ENCODE peak calls at places on chromosomes 6 and 20, in five cellular contexts. B is astrocyte of the spinal cord, D is neural progenitor cell, I is tibial artery, F is psoas muscle. T is an unnamed sample.
A peak's percentile ranks its signal among the peaks of the same experiment; 100 is the strongest.

GRCh38 chr6:170505306-170505705 is 47.8 kb downstream of the PSMB1 start:
- DNase-seq in B (no peak), D (no peak), I (no peak), F (peak; percentile 87), T (no peak)

GRCh38 chr20:62063981-62064787 is 1.5 kb downstream of the TAF4 start:
- DNase-seq in B (no peak), D (peak; percentile 62), I (no peak), F (peak; percentile 70), T (no peak)

GRCh38 chr6:127300411-127300810 is 33.7 kb downstream of the RNF146 start:
- DNase-seq in B (peak; percentile 83), D (peak; percentile 3), I (no peak), F (no peak), T (peak; percentile 92)

GRCh38 chr6:27213544-27214125 is 33.9 kb upstream of the PRSS16 start:
- DNase-seq in B (peak; percentile 49), D (peak; percentile 70), I (no peak), F (no peak), T (no peak)

GRCh38 chr6:67736816-67737215 is 898.3 kb upstream of the ADGRB3 start:
- DNase-seq in B (peak; percentile 39), D (no peak), I (no peak), F (no peak), T (no peak)

GRCh38 chr6:12557760-12558159 is 158.8 kb upstream of the PHACTR1 start:
- DNase-seq in B (no peak), D (no peak), I (no peak), F (no peak), T (no peak)

GRCh38 chr6:40778186-40778585 is 191.0 kb upstream of the LRFN2 start:
- DNase-seq in B (peak; percentile 6), D (no peak), I (no peak), F (no peak), T (no peak)

GRCh38 chr6:137926207-137926731 is 59.2 kb downstream of the TNFAIP3 start:
- DNase-seq in B (peak; percentile 80), D (peak; percentile 64), I (no peak), F (peak; percentile 61), T (peak; percentile 94)

GRCh38 chr6:79065232-79065631 is 12.8 kb downstream of the PHIP start:
- DNase-seq in B (no peak), D (no peak), I (no peak), F (no peak), T (no peak)

GRCh38 chr6:134574491-134574890 is 256.6 kb upstream of the SGK1 start:
- DNase-seq in B (no peak), D (no peak), I (no peak), F (no peak), T (no peak)

GRCh38 chr6:337782-338464 is 45.6 kb downstream of the DUSP22 start:
- DNase-seq in B (no peak), D (no peak), I (peak; percentile 48), F (no peak), T (no peak)

GRCh38 chr6:15244605-15245360 is 1.1 kb upstream of the JARID2 start:
- DNase-seq in B (peak; percentile 64), D (peak; percentile 90), I (peak; percentile 89), F (peak; percentile 96), T (peak; percentile 82)

GRCh38 chr20:1661542-1662299 is 4.1 kb upstream of the SIRPG start:
- DNase-seq in B (no peak), D (no peak), I (no peak), F (no peak), T (no peak)

GRCh38 chr20:51189814-51190782 is 167.2 kb upstream of the KCNG1 start:
- DNase-seq in B (no peak), D (no peak), I (no peak), F (no peak), T (peak; percentile 7)

GRCh38 chr6:36615018-36615761 is 21.0 kb downstream of the SRSF3 start:
- DNase-seq in B (peak; percentile 64), D (peak; percentile 62), I (peak; percentile 70), F (peak; percentile 76), T (peak; percentile 73)

GRCh38 chr20:18188446-18188845 is 50.8 kb downstream of the KAT14 start:
- DNase-seq in B (no peak), D (no peak), I (no peak), F (no peak), T (peak; percentile 84)

GRCh38 chr20:1330075-1330830 is 1.3 kb upstream of the SDCBP2 start:
- DNase-seq in B (no peak), D (no peak), I (peak; percentile 78), F (peak; percentile 93), T (peak; percentile 38)

GRCh38 chr20:48919882-48920526 is 1.5 kb upstream of the ARFGEF2 start:
- DNase-seq in B (no peak), D (no peak), I (no peak), F (no peak), T (no peak)

GRCh38 chr20:8678098-8678776 is 390.6 kb upstream of the PLCB4 start:
- DNase-seq in B (no peak), D (no peak), I (no peak), F (no peak), T (no peak)

GRCh38 chr6:117078624-117079023 is 186.7 kb upstream of the VGLL2 start:
- DNase-seq in B (no peak), D (no peak), I (no peak), F (no peak), T (no peak)

GRCh38 chr6:41066867-41067304 is 5.3 kb downstream of the OARD1 start:
- DNase-seq in B (peak; percentile 83), D (peak; percentile 75), I (no peak), F (peak; percentile 81), T (peak; percentile 87)

GRCh38 chr6:166413491-166413951 is 30.8 kb upstream of the MPC1 start:
- DNase-seq in B (no peak), D (no peak), I (peak; percentile 41), F (no peak), T (no peak)

GRCh38 chr20:59783020-59784010 is 150.1 kb downstream of the SYCP2 start:
- DNase-seq in B (peak; percentile 32), D (peak; percentile 87), I (peak; percentile 51), F (peak; percentile 66), T (peak; percentile 38)

GRCh38 chr6:150410906-150411305 is 42.1 kb downstream of the IYD start:
- DNase-seq in B (no peak), D (no peak), I (no peak), F (no peak), T (no peak)

GRCh38 chr6:76703285-76703684 is 630.8 kb upstream of the IMPG1 start:
- DNase-seq in B (no peak), D (no peak), I (no peak), F (no peak), T (no peak)

GRCh38 chr20:10863337-10864060 is 189.7 kb upstream of the JAG1 start:
- DNase-seq in B (peak; percentile 88), D (no peak), I (no peak), F (no peak), T (peak; percentile 81)

GRCh38 chr6:35727935-35728662 is 8.7 kb upstream of the ARMC12 start:
- DNase-seq in B (peak; percentile 97), D (peak; percentile 84), I (peak; percentile 98), F (peak; percentile 98), T (peak; percentile 89)

GRCh38 chr6:11278207-11278559 is 45.7 kb upstream of the NEDD9 start:
- DNase-seq in B (no peak), D (no peak), I (no peak), F (no peak), T (no peak)

GRCh38 chr6:167501831-167502385 is 177.0 kb downstream of the TTLL2 start:
- DNase-seq in B (peak; percentile 8), D (peak; percentile 44), I (no peak), F (peak; percentile 24), T (no peak)
- TF ChIP-seq CTCF in B (peak; percentile 24), D (peak; percentile 41), I (peak; percentile 11), F (no peak), T (no peak)

GRCh38 chr6:2733324-2733723 is 17.4 kb downstream of the MYLK4 start:
- DNase-seq in B (no peak), D (no peak), I (peak; percentile 84), F (peak; percentile 80), T (no peak)

GRCh38 chr6:2731281-2731909 is 19.3 kb downstream of the MYLK4 start:
- DNase-seq in B (no peak), D (no peak), I (no peak), F (no peak), T (no peak)

GRCh38 chr6:2730353-2730752 is 20.4 kb downstream of the MYLK4 start:
- DNase-seq in B (no peak), D (no peak), I (no peak), F (no peak), T (no peak)

GRCh38 chr6:2732503-2733089 is 18.1 kb downstream of the MYLK4 start:
- DNase-seq in B (no peak), D (no peak), I (no peak), F (no peak), T (no peak)

DNA sequence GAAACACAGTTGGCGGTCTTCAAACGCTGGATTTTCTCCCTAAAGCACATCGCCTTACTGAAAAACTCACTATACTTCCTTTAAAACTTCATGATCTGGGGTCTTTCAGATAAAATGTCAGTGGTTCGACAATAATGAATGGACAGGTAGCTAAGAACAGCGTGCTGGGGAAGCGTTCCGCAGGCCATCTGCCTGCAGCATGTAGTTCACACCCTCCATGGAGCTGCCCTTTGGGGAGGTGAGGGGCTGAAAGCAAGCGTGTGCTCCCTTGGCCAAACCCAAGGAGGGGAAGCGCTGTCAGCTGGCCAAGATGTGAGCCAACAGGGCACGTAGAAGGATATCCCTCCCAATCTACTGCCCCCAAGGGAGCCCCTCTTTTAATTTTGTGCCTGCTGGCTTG is 20.8 kb downstream of the MYLK4 start:
- DNase-seq in B (no peak), D (no peak), I (no peak), F (no peak), T (no peak)
- H3K4me3 ChIP-seq in B (no peak overlapping the region), D (no peak overlapping the region), I (no peak overlapping the region), F (no peak overlapping the region), T (no peak overlapping the region)

GRCh38 chr6:168990352-168990751 is 263.3 kb downstream of the THBS2 start:
- DNase-seq in B (no peak), D (no peak), I (no peak), F (no peak), T (no peak)
- TF ChIP-seq CTCF in B (no peak), D (no peak), I (no peak), F (no peak), T (no peak)

DNA sequence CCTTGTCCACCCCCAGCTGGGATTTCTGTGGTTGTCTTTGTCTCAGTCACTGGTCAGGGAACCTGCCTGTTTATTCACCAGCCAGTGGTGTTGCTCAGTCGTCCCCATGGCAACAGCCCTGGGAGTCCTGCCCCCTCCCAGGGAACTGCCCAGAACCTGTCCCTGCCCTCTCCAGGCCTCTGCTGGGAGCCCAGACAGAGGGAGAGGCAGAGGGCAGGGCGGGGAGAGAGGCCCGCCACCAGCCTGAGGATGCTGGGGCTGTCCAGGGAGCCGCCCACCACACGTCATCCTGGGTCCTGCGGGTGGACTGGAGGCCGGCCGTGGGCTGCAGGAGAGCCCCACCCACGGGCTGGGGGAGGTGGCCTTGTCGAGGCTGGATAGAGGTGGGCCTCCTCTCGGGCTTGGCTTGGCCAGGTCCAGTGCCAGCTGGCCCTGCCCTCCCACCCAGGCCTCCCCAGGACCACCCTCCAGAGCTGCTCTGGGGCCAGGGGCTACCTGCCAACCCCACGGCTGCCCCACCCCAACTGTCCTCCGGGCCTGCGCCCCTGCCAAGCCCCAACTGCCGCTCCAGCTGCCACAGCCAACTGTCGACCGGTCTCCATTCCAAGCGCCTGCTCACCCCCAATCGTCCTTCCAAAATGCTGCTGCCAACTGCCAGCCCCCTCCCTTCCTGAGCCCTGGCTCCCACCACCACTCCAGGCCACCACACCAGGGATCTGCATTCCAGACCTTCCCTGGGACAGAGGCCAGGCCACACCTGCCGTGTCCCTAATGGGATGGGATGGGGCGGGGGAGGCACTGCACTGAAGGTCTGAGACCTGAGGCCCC is 4.2 kb upstream of the ZBTB46 start:
- DNase-seq in B (peak; percentile 97), D (peak; percentile 98), I (peak; percentile 93), F (peak; percentile 91), T (peak; percentile 96)
- H3K4me3 ChIP-seq in B (no peak overlapping the region), D (no peak overlapping the region), I (no peak overlapping the region), F (no peak overlapping the region), T (no peak overlapping the region)

GRCh38 chr6:31403283-31403989 is at the start of gene MICA:
- DNase-seq in B (peak; percentile 87), D (peak; percentile 97), I (peak; percentile 95), F (peak; percentile 92), T (peak; percentile 74)
- TF ChIP-seq CTCF in B (no peak), D (no peak), I (no peak), F (no peak), T (no peak)

T was measured in AG10803.